ENCODE peak calls at places on chromosomes 6 and 20, in eight cellular contexts. L is cardiac muscle cell, R is pancreas, Z is A549, I is right cardiac atrium, K is upper lobe of right lung, C is aorta, J is IMR-90. M is an unnamed sample.

GRCh38 chr6:42200035-42200434 is 5.3 kb upstream of the GUCA1B start:
- DNase-seq in K (no peak), R (no peak), I (no peak), Z (peak), L (peak), J (peak), C (no peak), M (no peak)

GRCh38 chr6:39821739-39822532 is 29.8 kb downstream of the DAAM2 start:
- DNase-seq in C (peak), J (no peak), I (peak), L (peak), Z (no peak), K (no peak), R (no peak), M (peak)

GRCh38 chr6:27066381-27066780 is 181.1 kb upstream of the PRSS16 start:
- DNase-seq in K (no peak), J (no peak), L (no peak), Z (no peak), I (no peak), R (no peak), C (no peak), M (no peak)

GRCh38 chr6:125944434-125944816 is 12.1 kb upstream of the HINT3 start:
- DNase-seq in I (peak), R (peak), L (peak), J (peak), C (peak), K (peak), Z (peak), M (peak)

GRCh38 chr6:134477991-134478635 is 160.2 kb upstream of the SGK1 start:
- DNase-seq in C (no peak), I (no peak), Z (no peak), J (peak), L (no peak), R (no peak), K (no peak), M (no peak)

GRCh38 chr20:1010659-1011058 is 8.5 kb upstream of the RSPO4 start:
- DNase-seq in I (no peak), K (no peak), J (no peak), L (no peak), C (no peak), R (no peak), Z (no peak), M (no peak)

GRCh38 chr20:25127761-25128537 is 46.0 kb upstream of the VSX1 start:
- DNase-seq in K (no peak), L (no peak), C (no peak), I (no peak), Z (no peak), R (no peak), J (no peak), M (no peak)

GRCh38 chr6:145814035-145814500 is 527 bp downstream of the FBXO30 start:
- DNase-seq in R (peak), J (no peak), Z (peak), C (peak), L (no peak), K (no peak), I (peak), M (peak)

GRCh38 chr6:158019416-158019815 is 37.8 kb downstream of the SYNJ2 start:
- DNase-seq in Z (no peak), R (no peak), K (no peak), C (no peak), I (no peak), L (no peak), J (no peak), M (no peak)

GRCh38 chr6:136728033-136728939 is 64.0 kb downstream of the MAP3K5 start:
- DNase-seq in J (no peak), R (no peak), Z (no peak), C (no peak), L (no peak), K (no peak), I (no peak), M (no peak)

GRCh38 chr6:168393126-168393870 is 47.7 kb upstream of the SMOC2 start:
- DNase-seq in J (no peak), I (no peak), C (peak), L (no peak), R (no peak), Z (no peak), K (no peak), M (no peak)

GRCh38 chr20:11777861-11778570 is 139.7 kb upstream of the BTBD3 start:
- DNase-seq in I (no peak), C (no peak), R (no peak), Z (no peak), K (no peak), J (peak), L (peak), M (no peak)

GRCh38 chr6:18047406-18047805 is 60.0 kb upstream of the KIF13A start:
- DNase-seq in J (peak), R (no peak), I (no peak), C (no peak), L (peak), K (no peak), Z (no peak), M (no peak)

GRCh38 chr6:89886378-89887120 is 7.7 kb upstream of the GJA10 start:
- DNase-seq in I (no peak), R (no peak), K (no peak), L (no peak), J (no peak), Z (no peak), C (no peak), M (no peak)

GRCh38 chr6:12356431-12356830 is 66.3 kb downstream of the EDN1 start:
- DNase-seq in Z (no peak), C (no peak), J (no peak), I (no peak), K (no peak), L (no peak), R (no peak), M (no peak)

GRCh38 chr20:25325073-25325472 is 65.6 kb downstream of the ABHD12 start:
- DNase-seq in C (no peak), R (peak), L (no peak), Z (no peak), K (no peak), I (no peak), J (no peak), M (no peak)

GRCh38 chr6:111666812-111667211 is 61.1 kb upstream of the TRAF3IP2 start:
- DNase-seq in Z (no peak), I (no peak), R (no peak), C (no peak), K (no peak), J (peak), L (peak), M (no peak)

GRCh38 chr20:3632311-3633004 is 30.7 kb downstream of the GFRA4 start:
- DNase-seq in K (no peak), L (no peak), Z (no peak), C (no peak), I (no peak), J (no peak), R (no peak), M (no peak)

GRCh38 chr6:9437836-9438235 is 977.0 kb downstream of the TFAP2A start:
- DNase-seq in R (no peak), L (no peak), K (no peak), C (no peak), Z (no peak), J (peak), I (no peak), M (no peak)

GRCh38 chr6:37083243-37084138 is 78.0 kb downstream of the FGD2 start:
- DNase-seq in I (peak), K (peak), R (peak), Z (no peak), L (peak), J (peak), C (peak), M (no peak)

GRCh38 chr20:36988494-36988966 is 37.0 kb upstream of the SAMHD1 start:
- DNase-seq in J (peak), I (no peak), R (no peak), Z (no peak), K (no peak), C (no peak), L (peak), M (no peak)

GRCh38 chr6:37242429-37243052 is 15.0 kb upstream of the TBC1D22B start:
- DNase-seq in L (peak), Z (peak), J (peak), I (no peak), C (peak), R (no peak), K (no peak), M (no peak)

GRCh38 chr6:22295145-22295544 is 1.7 kb downstream of the PRL start:
- DNase-seq in Z (no peak), L (no peak), K (no peak), I (no peak), R (no peak), J (no peak), C (no peak), M (no peak)

GRCh38 chr20:35617397-35618031 is 1.9 kb downstream of the SPAG4 start:
- DNase-seq in R (peak), K (peak), I (peak), L (peak), C (peak), Z (peak), J (peak), M (no peak)

GRCh38 chr6:99364026-99364425 is 14.6 kb upstream of the FAXC start:
- DNase-seq in K (no peak), Z (no peak), I (no peak), L (no peak), J (no peak), C (no peak), R (no peak), M (no peak)

GRCh38 chr6:44386364-44386928 is 1.1 kb upstream of the CDC5L start:
- DNase-seq in K (peak), C (peak), Z (no peak), J (no peak), R (peak), I (peak), L (no peak), M (no peak)

GRCh38 chr6:144093658-144094057 is 1.7 kb downstream of the SF3B5 start:
- DNase-seq in C (no peak), Z (no peak), I (no peak), L (no peak), J (no peak), K (no peak), R (no peak), M (no peak)

GRCh38 chr6:144090384-144090783 is 5.0 kb downstream of the SF3B5 start:
- DNase-seq in L (no peak), K (no peak), R (no peak), C (no peak), Z (no peak), I (no peak), J (no peak), M (no peak)

GRCh38 chr6:144093236-144093635 is 2.1 kb downstream of the SF3B5 start:
- DNase-seq in L (no peak), C (no peak), Z (no peak), R (no peak), K (no peak), J (no peak), I (no peak), M (no peak)

GRCh38 chr6:144083172-144083571 is 12.2 kb downstream of the SF3B5 start:
- DNase-seq in R (no peak), J (no peak), Z (no peak), L (no peak), K (no peak), I (no peak), C (no peak), M (no peak)

GRCh38 chr6:144087789-144088426 is 7.5 kb downstream of the SF3B5 start:
- DNase-seq in K (no peak), Z (no peak), J (no peak), I (no peak), C (no peak), R (no peak), L (no peak), M (no peak)
- H3K27ac ChIP-seq in K (no peak), Z (no peak), J (no peak), I (no peak), C (no peak), R (no peak), L (no peak), M (no peak)

GRCh38 chr6:110554441-110554840 is 78.0 kb upstream of the SLC22A16 start:
- DNase-seq in K (no peak), R (no peak), L (no peak), J (no peak), C (no peak), I (no peak), Z (no peak), M (no peak)

GRCh38 chr6:110557226-110557625 is 80.8 kb upstream of the SLC22A16 start:
- DNase-seq in C (no peak), I (no peak), R (no peak), K (no peak), J (no peak), L (no peak), Z (no peak), M (peak)

GRCh38 chr6:110556317-110557115 is 80.1 kb upstream of the SLC22A16 start:
- DNase-seq in Z (no peak), L (no peak), R (no peak), J (no peak), K (no peak), C (no peak), I (no peak), M (no peak)

GRCh38 chr6:110552901-110553641 is 76.7 kb upstream of the SLC22A16 start:
- DNase-seq in L (no peak), Z (no peak), R (no peak), C (no peak), I (no peak), K (no peak), J (no peak), M (no peak)

DNA sequence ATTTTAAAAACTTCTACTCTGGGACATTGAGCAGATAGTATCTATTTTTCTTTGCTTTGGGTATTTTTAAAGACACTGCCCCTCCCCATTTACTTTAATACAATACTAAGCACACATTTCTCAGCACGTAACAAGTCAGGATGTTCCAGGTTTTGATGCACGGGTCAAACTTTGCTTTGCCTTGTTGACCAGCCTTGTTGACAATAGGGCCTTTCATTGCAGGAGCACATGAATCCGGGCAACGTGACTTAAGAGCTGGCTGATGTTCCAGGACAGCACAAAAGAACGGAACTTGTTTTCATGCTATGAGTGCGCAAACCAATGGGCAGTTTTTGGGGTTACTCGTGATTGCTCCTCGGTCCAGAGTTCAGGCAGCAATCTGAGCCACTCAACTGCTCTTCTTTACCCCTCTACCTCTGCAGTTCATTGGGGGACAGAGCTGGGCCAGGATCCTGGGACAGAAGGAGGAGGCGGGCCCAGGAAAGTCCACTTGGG is 78.6 kb upstream of the SLC22A16 start:
- DNase-seq in I (no peak), K (no peak), R (no peak), J (no peak), Z (no peak), L (no peak), C (no peak), M (peak)
- H3K27ac ChIP-seq in I (no peak), K (no peak), R (no peak), J (no peak), Z (no peak), L (no peak), C (no peak), M (peak)

GRCh38 chr20:52996130-52996529 is 24.0 kb downstream of the TSHZ2 start:
- DNase-seq in L (no peak), I (no peak), Z (no peak), J (no peak), K (no peak), C (no peak), R (no peak), M (no peak)

GRCh38 chr20:52993091-52993490 is 20.9 kb downstream of the TSHZ2 start:
- DNase-seq in L (no peak), R (no peak), J (no peak), K (no peak), Z (no peak), C (no peak), I (no peak), M (no peak)

GRCh38 chr20:52992632-52993031 is 20.5 kb downstream of the TSHZ2 start:
- DNase-seq in Z (no peak), K (no peak), I (no peak), C (no peak), J (no peak), R (no peak), L (no peak), M (no peak)

GRCh38 chr20:52994184-52994970 is 22.2 kb downstream of the TSHZ2 start:
- DNase-seq in K (no peak), J (no peak), L (no peak), R (no peak), I (no peak), Z (no peak), C (no peak), M (no peak)

GRCh38 chr20:52991783-52992182 is 19.6 kb downstream of the TSHZ2 start:
- DNase-seq in Z (no peak), L (no peak), K (no peak), J (no peak), R (no peak), C (no peak), I (no peak), M (no peak)
- H3K27ac ChIP-seq in Z (no peak), L (no peak), K (no peak), J (no peak), R (peak), C (no peak), I (no peak), M (no peak)

GRCh38 chr6:106612956-106613516 is 16.3 kb downstream of the RTN4IP1 start:
- DNase-seq in R (no peak), Z (no peak), C (no peak), J (no peak), K (no peak), I (no peak), L (no peak), M (no peak)
- H3K27ac ChIP-seq in R (no peak), Z (no peak), C (no peak), J (no peak), K (no peak), I (no peak), L (no peak), M (no peak)

GRCh38 chr20:59835448-59836395 is 97.7 kb downstream of the SYCP2 start:
- DNase-seq in Z (no peak), I (peak), J (peak), R (no peak), C (no peak), L (peak), K (no peak), M (no peak)
- H3K27ac ChIP-seq in Z (no peak), I (peak), J (no peak), R (no peak), C (no peak), L (no peak), K (no peak), M (peak)

DNA sequence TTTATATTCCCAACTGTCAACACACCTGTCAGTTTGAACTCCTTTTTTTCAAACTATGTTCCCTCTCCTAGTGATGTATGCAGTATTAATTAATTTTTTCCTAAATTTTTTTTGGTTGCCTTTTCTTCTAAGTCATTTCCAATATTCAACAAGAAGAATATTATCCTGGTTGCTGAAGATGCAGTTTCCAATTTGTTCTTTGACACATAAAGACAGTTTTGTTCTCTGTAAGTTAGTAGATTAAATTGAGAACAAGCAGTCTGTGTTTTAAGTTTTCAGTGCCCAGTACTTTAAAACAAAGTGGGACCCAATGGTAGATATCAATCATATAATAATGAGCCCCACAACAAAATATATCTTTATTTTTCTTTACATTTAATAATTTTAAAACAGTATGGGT is 47.3 kb downstream of the GJA1 start:
- DNase-seq in Z (no peak), C (no peak), R (no peak), L (no peak), I (no peak), J (no peak), K (no peak), M (no peak)
- H3K27ac ChIP-seq in Z (peak), C (no peak), R (no peak), L (no peak), I (no peak), J (no peak), K (no peak), M (no peak)

GRCh38 chr6:139582956-139583355 is 208.5 kb upstream of the CITED2 start:
- DNase-seq in J (peak), R (no peak), Z (no peak), K (no peak), C (no peak), L (no peak), I (no peak), M (no peak)

GRCh38 chr6:139583420-139583819 is 209.0 kb upstream of the CITED2 start:
- DNase-seq in R (no peak), K (no peak), C (no peak), L (no peak), Z (no peak), J (peak), I (no peak), M (no peak)

GRCh38 chr6:139580592-139581484 is 206.4 kb upstream of the CITED2 start:
- DNase-seq in I (no peak), L (no peak), K (no peak), Z (no peak), J (no peak), R (no peak), C (no peak), M (no peak)

GRCh38 chr6:139584599-139584998 is 210.2 kb upstream of the CITED2 start:
- DNase-seq in R (no peak), C (no peak), L (no peak), Z (no peak), I (no peak), K (no peak), J (no peak), M (no peak)

GRCh38 chr6:139581485-139581865 is 207.0 kb upstream of the CITED2 start:
- DNase-seq in J (no peak), I (no peak), Z (no peak), L (no peak), C (no peak), R (no peak), K (no peak), M (no peak)
- H3K27ac ChIP-seq in J (no peak), I (no peak), Z (no peak), L (no peak), C (no peak), R (no peak), K (no peak), M (no peak)

DNA sequence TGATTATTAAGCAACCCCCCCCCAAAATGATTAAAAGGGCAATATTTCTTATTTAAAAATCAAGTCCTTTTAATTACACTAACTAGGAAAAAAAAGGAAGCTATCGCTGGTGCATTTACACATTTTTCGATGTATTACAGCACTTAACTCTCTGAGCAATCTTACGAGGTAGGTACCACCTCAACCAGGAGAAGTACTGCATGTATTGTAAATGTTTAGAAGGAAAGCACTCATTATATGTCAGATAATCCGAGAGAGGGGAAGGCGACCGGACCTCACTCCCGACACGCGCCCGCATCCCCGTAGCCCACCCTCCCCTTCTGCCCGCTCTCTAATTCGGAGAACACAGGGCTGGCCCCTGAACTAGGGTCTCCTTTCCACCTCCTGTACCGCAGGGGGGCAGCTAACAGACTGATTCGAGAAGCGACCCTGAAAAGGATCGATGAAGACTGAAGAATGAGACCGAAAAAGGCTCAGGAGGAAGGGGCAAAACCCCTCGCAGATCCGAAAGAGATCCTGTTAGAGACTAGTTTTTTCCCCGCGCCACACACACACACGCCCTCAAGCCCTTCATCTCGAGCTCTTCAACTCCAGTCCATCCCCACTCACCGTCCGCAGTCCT is 337 bp downstream of the ESF1 start:
- DNase-seq in L (no peak), I (no peak), J (no peak), Z (no peak), K (no peak), R (no peak), C (peak), M (no peak)
- H3K27ac ChIP-seq in L (peak), I (no peak), J (peak), Z (peak), K (peak), R (peak), C (no peak), M (peak)

GRCh38 chr20:49420292-49420691 is 62.2 kb downstream of the KCNB1 start:
- DNase-seq in C (no peak), J (no peak), R (no peak), I (no peak), K (no peak), L (no peak), Z (no peak), M (no peak)
- H3K27ac ChIP-seq in C (no peak), J (no peak), R (no peak), I (peak), K (no peak), L (no peak), Z (no peak), M (no peak)